ENCODE peak calls at places on chromosomes 4 and X, in five cellular contexts. S is HTR-8/SVneo; K is activated T-cell treated with anti-CD3 and anti-CD28 coated beads, Interleukin-2, amount 50 U/mL, for 72 hours; H is naive thymus-derived CD8-positive, alpha-beta T cell; L is NCI-H1436. C is an unnamed sample.

GRCh38 chrX:38664285-38664684 is 102.9 kb downstream of the TSPAN7 start:
- DNase-seq in S (peak; percentile 2), K (no peak), H (no peak), L (peak; percentile 1), C (peak; percentile 34)

GRCh38 chrX:109537324-109537665 is 651 bp downstream of the NXT2 start:
- DNase-seq in S (no peak), K (no peak), H (no peak), L (no peak), C (no peak)

GRCh38 chr4:71130827-71131603 is 137.6 kb downstream of the DCK start:
- DNase-seq in S (peak; percentile 7), K (no peak), H (no peak), L (no peak), C (no peak)

GRCh38 chr4:2436301-2436700 is 17.5 kb downstream of the CFAP99 start:
- DNase-seq in S (no peak), K (no peak), H (no peak), L (no peak), C (no peak)

GRCh38 chr4:86223472-86223871 is 136.4 kb downstream of the MAPK10 start:
- DNase-seq in S (no peak), K (no peak), H (no peak), L (no peak), C (peak; percentile 64)

GRCh38 chrX:7316280-7316679 is 168.3 kb upstream of the PUDP start:
- DNase-seq in S (no peak), K (no peak), H (no peak), L (no peak), C (no peak)

GRCh38 chrX:107541244-107541643 is 87.1 kb upstream of the PRPS1 start:
- DNase-seq in S (no peak), K (no peak), H (no peak), L (no peak), C (no peak)

GRCh38 chr4:156473175-156473574 is 498.4 kb downstream of the PDGFC start:
- DNase-seq in S (no peak), K (no peak), H (no peak), L (no peak), C (no peak)

GRCh38 chr4:12555011-12555410 is 929.1 kb downstream of the RAB28 start:
- DNase-seq in S (no peak), K (no peak), H (no peak), L (no peak), C (no peak)

GRCh38 chr4:40423735-40424134 is 88.6 kb downstream of the CHRNA9 start:
- DNase-seq in S (peak; percentile 35), K (no peak), H (no peak), L (no peak), C (no peak)

GRCh38 chr4:78437608-78438088 is 113.9 kb upstream of the ANXA3 start:
- DNase-seq in S (no peak), K (no peak), H (no peak), L (no peak), C (peak; percentile 9)

GRCh38 chr4:110480031-110480549 is 4.1 kb downstream of the ENPEP start:
- DNase-seq in S (no peak), K (no peak), H (no peak), L (no peak), C (no peak)

GRCh38 chrX:70436380-70436779 is 8.3 kb upstream of the DLG3 start:
- DNase-seq in S (no peak), K (no peak), H (no peak), L (peak; percentile 51), C (no peak)

C was measured in COLO829.